ENCODE peak calls at places on chromosomes 1 and 21, in five cellular contexts. B is PC-3, W is GM23338, I is GM23248, Y is DND-41. M is an unnamed sample. For H3K4me1, the result is how much of the 10 kb centered on the place peaks cover.

GRCh38 chr1:12617901-12618660 is at the start of gene DHRS3:
- DNase-seq in B (peak), W (peak), I (peak), Y (peak), M (peak)

GRCh38 chr1:22888320-22889075 is 84.2 kb downstream of the LACTBL1 start:
- DNase-seq in B (peak), W (no peak), I (peak), Y (no peak), M (no peak)

GRCh38 chr1:1624443-1625403 is 7.2 kb upstream of the MMP23B start:
- DNase-seq in B (no peak), W (no peak), I (no peak), Y (no peak), M (no peak)

GRCh38 chr1:77757616-77758015 is 2.0 kb downstream of the USP33 start:
- DNase-seq in B (no peak), W (no peak), I (peak), Y (no peak), M (peak)

GRCh38 chr1:113231866-113232265 is 158.4 kb upstream of the MAGI3 start:
- DNase-seq in B (no peak), W (no peak), I (no peak), Y (no peak), M (no peak)

GRCh38 chr1:37338658-37339057 is 135.7 kb upstream of the ZC3H12A start:
- DNase-seq in B (no peak), W (no peak), I (no peak), Y (no peak), M (no peak)

GRCh38 chr1:208544058-208544457 is 299.9 kb upstream of the PLXNA2 start:
- DNase-seq in B (no peak), W (no peak), I (no peak), Y (no peak), M (no peak)

GRCh38 chr1:167457936-167458584 is 60.3 kb downstream of the CD247 start:
- DNase-seq in B (no peak), W (no peak), I (no peak), Y (no peak), M (no peak)

GRCh38 chr1:52400131-52400530 is 4.1 kb downstream of the ORC1 start:
- DNase-seq in B (peak), W (no peak), I (no peak), Y (no peak), M (peak)

GRCh38 chr1:36591278-36591677 is 108.6 kb upstream of the CSF3R start:
- DNase-seq in B (no peak), W (peak), I (no peak), Y (no peak), M (no peak)

GRCh38 chr1:112297536-112297935 is 98.5 kb upstream of the CTTNBP2NL start:
- DNase-seq in B (no peak), W (no peak), I (peak), Y (no peak), M (peak)

GRCh38 chr1:247324913-247325312 is 6.8 kb downstream of the ZNF496 start:
- DNase-seq in B (no peak), W (no peak), I (no peak), Y (no peak), M (no peak)

GRCh38 chr21:36437745-36438128 is 42.2 kb downstream of the CLDN14 start:
- DNase-seq in B (peak), W (no peak), I (peak), Y (no peak), M (peak)

GRCh38 chr1:245156041-245156735 is 1.4 kb downstream of the KIF26B start:
- DNase-seq in B (peak), W (peak), I (peak), Y (peak), M (peak)

GRCh38 chr1:46168463-46168862 is 6.4 kb upstream of the TSPAN1 start:
- DNase-seq in B (no peak), W (no peak), I (no peak), Y (no peak), M (no peak)

GRCh38 chr1:46169811-46170454 is 5.0 kb upstream of the TSPAN1 start:
- DNase-seq in B (no peak), W (no peak), I (no peak), Y (no peak), M (no peak)

GRCh38 chr1:46171872-46172271 is 3.0 kb upstream of the TSPAN1 start:
- DNase-seq in B (peak), W (peak), I (no peak), Y (no peak), M (peak)

GRCh38 chr1:46171351-46171750 is 3.5 kb upstream of the TSPAN1 start:
- DNase-seq in B (peak), W (no peak), I (no peak), Y (no peak), M (peak)

DNA sequence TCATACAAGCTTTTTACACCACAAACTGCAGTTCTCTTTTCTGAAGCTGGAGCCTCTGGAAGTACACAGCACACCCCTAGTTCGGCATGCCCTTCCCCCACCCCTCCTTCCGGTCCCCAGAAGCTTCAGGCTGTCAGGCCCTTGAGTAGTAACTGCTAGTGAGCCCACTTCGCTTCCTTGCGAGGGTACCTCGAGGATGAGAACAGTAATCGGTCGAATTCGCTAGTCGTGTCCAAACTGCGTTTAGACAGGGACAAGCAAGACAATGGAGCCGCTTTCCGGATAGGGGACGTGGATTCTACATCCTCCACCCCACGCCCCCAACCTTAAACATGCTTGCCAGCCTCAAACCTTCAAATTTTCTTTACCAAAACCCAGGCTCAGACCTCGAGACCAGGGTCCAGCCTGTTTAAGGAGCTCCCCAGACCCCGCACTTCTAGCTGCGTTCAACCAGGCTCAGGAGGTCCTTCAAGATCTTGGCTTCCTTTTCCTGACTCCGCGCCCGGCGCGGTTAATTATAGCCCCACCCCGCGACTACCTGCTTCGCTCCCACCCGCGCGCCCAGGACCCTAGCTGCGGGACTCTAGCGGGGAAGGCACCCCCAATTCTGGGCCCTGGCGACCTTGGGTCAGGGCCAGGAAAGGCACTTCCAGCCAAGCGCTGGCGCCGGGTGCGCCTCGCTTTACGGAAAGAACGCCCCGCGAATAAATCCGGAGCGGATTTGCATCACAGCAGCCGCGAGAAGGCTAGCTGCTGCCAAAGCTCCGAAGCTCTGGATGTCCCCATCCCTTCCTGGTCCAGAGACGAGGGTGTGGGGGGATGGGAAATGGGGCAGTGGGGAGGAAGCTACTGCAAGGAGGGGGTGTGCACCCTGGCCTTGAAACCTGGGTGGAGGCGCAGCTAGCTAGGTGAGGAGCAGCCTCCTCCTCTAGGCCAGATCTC is 8.1 kb upstream of the TSPAN1 start:
- DNase-seq in B (no peak), W (peak), I (peak), Y (no peak), M (no peak)
- TF ChIP-seq EZH2 in B (no peak), W (no peak), I (peak), Y (no peak), M (no peak)

GRCh38 chr1:56578664-56578962 is 750 bp downstream of the PLPP3 start:
- DNase-seq in B (no peak), W (no peak), I (no peak), Y (no peak), M (no peak)
- H3K4me1 ChIP-seq in B (under half), W (under half), I (under half), Y (under half), M (under half)

DNA sequence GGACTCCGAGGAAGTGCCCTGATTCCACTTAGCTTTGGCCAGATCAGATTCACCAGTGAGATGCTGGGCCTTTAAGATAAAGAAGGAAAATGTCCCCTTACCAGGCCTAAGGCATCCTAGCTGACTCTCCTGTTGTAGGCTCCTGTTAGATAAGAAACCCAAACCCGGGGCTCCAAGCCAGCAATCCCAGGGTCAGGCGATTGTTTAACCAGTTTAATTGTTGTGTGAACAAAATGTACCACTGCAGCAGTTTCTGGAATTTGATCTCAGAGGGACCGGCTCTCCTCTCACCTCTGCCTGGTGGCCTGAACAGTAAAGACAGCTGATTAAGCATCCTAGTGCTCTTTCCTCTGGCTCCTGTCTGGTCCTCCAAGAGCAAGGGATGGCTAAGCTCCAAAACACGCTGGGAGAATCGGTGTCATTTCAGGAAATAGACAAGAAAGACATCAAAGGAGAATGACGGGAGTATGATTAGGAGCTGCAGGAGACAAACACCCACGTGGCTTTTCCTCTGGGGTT is 9.3 kb upstream of the KLHDC8A start:
- DNase-seq in B (peak), W (no peak), I (peak), Y (no peak), M (no peak)
- H3K27ac ChIP-seq in B (no peak), W (no peak), I (no peak), Y (no peak), M (no peak)

GRCh38 chr1:54699936-54700525 is 15.6 kb upstream of the TTC4 start:
- DNase-seq in B (no peak), W (no peak), I (no peak), Y (no peak), M (no peak)

GRCh38 chr1:54696262-54696661 is 19.4 kb upstream of the TTC4 start:
- DNase-seq in B (no peak), W (no peak), I (no peak), Y (no peak), M (no peak)

GRCh38 chr1:54695764-54696163 is 19.9 kb upstream of the TTC4 start:
- DNase-seq in B (no peak), W (no peak), I (no peak), Y (no peak), M (no peak)

GRCh38 chr1:54697896-54698295 is 17.8 kb upstream of the TTC4 start:
- DNase-seq in B (no peak), W (no peak), I (no peak), Y (no peak), M (no peak)

DNA sequence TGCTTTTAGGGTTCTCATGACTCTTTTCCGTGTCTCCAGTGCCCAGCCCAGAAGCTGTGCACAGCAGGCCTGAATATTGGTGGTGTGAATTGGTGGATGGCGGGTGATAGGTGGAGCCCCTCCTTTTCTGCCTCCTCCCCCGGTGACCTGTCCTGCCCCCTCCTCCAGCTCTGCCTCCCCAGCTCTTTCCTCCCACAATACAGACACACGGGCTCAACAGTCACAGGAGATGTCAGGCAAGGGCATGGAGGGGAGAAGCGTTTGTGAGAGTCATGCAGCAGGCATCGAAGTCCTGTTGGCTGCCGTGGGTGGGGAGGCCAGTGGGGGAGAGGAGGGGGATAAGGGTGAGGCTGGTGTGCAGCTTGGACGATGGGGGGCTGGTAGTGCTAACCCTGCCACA is 17.3 kb upstream of the TTC4 start:
- DNase-seq in B (no peak), W (no peak), I (no peak), Y (no peak), M (no peak)
- TF ChIP-seq EZH2 in B (no peak), W (no peak), I (no peak), Y (no peak), M (no peak)

GRCh38 chr1:99661780-99662179 is 15.9 kb downstream of the PALMD start:
- DNase-seq in B (no peak), W (no peak), I (peak), Y (no peak), M (no peak)
- H3K4me1 ChIP-seq in B (under half), W (under half), I (under half), Y (under half), M (under half)

DNA sequence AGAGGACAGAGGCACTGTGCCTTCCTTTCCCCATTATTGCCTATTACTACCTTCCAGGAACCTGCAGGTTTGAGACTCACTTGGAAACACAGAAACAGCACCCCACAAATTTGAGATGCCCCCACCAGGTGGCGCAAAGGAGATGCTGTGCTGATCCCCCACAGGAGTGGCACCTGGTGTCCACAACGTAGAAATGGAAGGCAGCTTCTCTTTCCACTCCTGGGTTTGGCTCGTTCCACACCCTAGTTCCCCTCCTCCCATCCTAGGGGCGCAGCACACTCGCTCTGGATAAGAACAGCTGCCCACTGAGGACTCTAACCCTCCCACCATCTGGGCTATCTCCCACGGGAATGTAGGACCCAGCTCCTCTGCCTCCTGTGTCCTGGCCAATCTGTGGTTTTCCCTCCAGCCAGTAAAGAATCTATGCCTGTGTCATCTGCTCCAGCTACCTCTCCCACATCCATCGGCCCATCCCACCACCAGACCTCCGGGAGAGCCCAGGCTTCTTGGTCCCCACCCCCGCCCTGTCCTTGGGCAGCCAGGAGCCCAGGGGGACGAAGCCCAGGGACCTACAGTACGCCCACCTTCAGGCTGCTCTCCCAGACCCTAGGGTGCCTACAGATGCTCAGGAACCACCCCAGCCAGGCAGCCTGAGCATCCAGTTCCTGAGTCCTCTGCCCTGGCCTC is 663 bp downstream of the THBS3 start:
- DNase-seq in B (peak), W (peak), I (peak), Y (peak), M (peak)
- H3K27ac ChIP-seq in B (peak), W (no peak), I (peak), Y (peak), M (peak)

GRCh38 chr1:214215583-214215982 is 65.4 kb upstream of the SMYD2 start:
- DNase-seq in B (no peak), W (no peak), I (peak), Y (no peak), M (no peak)

GRCh38 chr1:214213136-214213535 is 67.8 kb upstream of the SMYD2 start:
- DNase-seq in B (peak), W (no peak), I (peak), Y (no peak), M (peak)

GRCh38 chr1:214216779-214217178 is 64.2 kb upstream of the SMYD2 start:
- DNase-seq in B (peak), W (no peak), I (no peak), Y (no peak), M (peak)

GRCh38 chr1:214214851-214215250 is 66.1 kb upstream of the SMYD2 start:
- DNase-seq in B (no peak), W (no peak), I (no peak), Y (no peak), M (no peak)

GRCh38 chr1:214216031-214216430 is 64.9 kb upstream of the SMYD2 start:
- DNase-seq in B (no peak), W (no peak), I (no peak), Y (no peak), M (no peak)
- TF ChIP-seq EZH2 in B (no peak), W (no peak), I (no peak), Y (no peak), M (no peak)